ENCODE peak calls at places on chromosomes 3 and 15, in eight cellular contexts. F is hepatocyte; G is CD8-positive, alpha-beta T cell; J is heart left ventricle; X is right lobe of liver; A is body of pancreas; B is lower lobe of right lung; H is GM23338. Z is an unnamed sample. For H3K4me1 and H3K27me3, the result is how much of the 10 kb centered on the place peaks cover.

GRCh38 chr3:49279376-49279775 is 2.3 kb upstream of the C3orf62 start:
- DNase-seq in X (no peak), B (no peak), G (no peak), F (no peak), J (no peak), H (no peak), A (no peak), Z (no peak)

GRCh38 chr3:42544492-42545283 is 37.1 kb downstream of the SEC22C start:
- DNase-seq in J (no peak), H (no peak), B (peak), A (peak), X (peak), G (no peak), F (peak), Z (no peak)

GRCh38 chr3:112013058-112013783 is 14.5 kb downstream of the TAGLN3 start:
- DNase-seq in H (peak), X (peak), J (peak), B (peak), G (peak), F (peak), A (peak), Z (peak)

GRCh38 chr3:162897286-162897685 is 1400.7 kb downstream of the OTOL1 start:
- DNase-seq in G (no peak), B (no peak), X (no peak), H (no peak), A (no peak), F (no peak), J (no peak), Z (no peak)

GRCh38 chr3:195221876-195222617 is 48.9 kb downstream of the XXYLT1 start:
- DNase-seq in G (no peak), F (no peak), A (no peak), X (no peak), J (no peak), B (no peak), H (no peak), Z (no peak)

GRCh38 chr15:45802140-45802539 is 167.3 kb downstream of the SQOR start:
- DNase-seq in G (no peak), B (no peak), F (no peak), J (no peak), A (no peak), X (no peak), H (no peak), Z (no peak)

GRCh38 chr3:52834871-52835501 is at the start of gene MUSTN1:
- DNase-seq in A (no peak), G (no peak), F (peak), J (peak), H (peak), B (no peak), X (peak), Z (no peak)

GRCh38 chr15:74752486-74753395 is 4.1 kb downstream of the CYP1A2 start:
- DNase-seq in A (no peak), F (no peak), J (no peak), B (no peak), H (no peak), X (peak), G (no peak), Z (peak)

GRCh38 chr15:68367992-68368391 is 64.0 kb downstream of the ITGA11 start:
- DNase-seq in X (no peak), A (no peak), B (no peak), H (no peak), G (no peak), F (no peak), J (peak), Z (no peak)

GRCh38 chr3:126646662-126647061 is 8.3 kb downstream of the TXNRD3 start:
- DNase-seq in J (no peak), A (no peak), F (no peak), H (no peak), B (no peak), G (no peak), X (no peak), Z (no peak)

GRCh38 chr3:4739289-4740236 is 239.7 kb upstream of the BHLHE40 start:
- DNase-seq in A (no peak), B (no peak), X (no peak), G (no peak), J (no peak), F (no peak), H (no peak), Z (no peak)

GRCh38 chr3:162799910-162800309 is 1303.3 kb downstream of the OTOL1 start:
- DNase-seq in J (no peak), B (no peak), G (no peak), F (no peak), H (peak), X (no peak), A (no peak), Z (no peak)

GRCh38 chr3:114551770-114552526 is 258.1 kb downstream of the TIGIT start:
- DNase-seq in H (no peak), G (no peak), A (no peak), F (no peak), J (no peak), B (no peak), X (no peak), Z (peak)

GRCh38 chr3:117709108-117709507 is 999.5 kb downstream of the TUSC7 start:
- DNase-seq in H (no peak), G (no peak), B (no peak), X (no peak), F (no peak), J (no peak), A (no peak), Z (no peak)

GRCh38 chr15:79172032-79172481 is 81.5 kb upstream of the RASGRF1 start:
- DNase-seq in J (no peak), F (no peak), G (no peak), A (peak), X (no peak), B (no peak), H (peak), Z (no peak)

GRCh38 chr3:124083990-124084389 is 92.1 kb upstream of the ROPN1 start:
- DNase-seq in B (no peak), J (peak), F (no peak), G (no peak), X (no peak), A (no peak), H (no peak), Z (no peak)

GRCh38 chr15:43008150-43008549 is 87.6 kb upstream of the TTBK2 start:
- DNase-seq in G (no peak), A (no peak), X (no peak), J (no peak), H (no peak), F (no peak), B (no peak), Z (no peak)

GRCh38 chr3:116980106-116980505 is 270.5 kb downstream of the TUSC7 start:
- DNase-seq in A (no peak), X (no peak), J (no peak), F (no peak), B (no peak), G (no peak), H (peak), Z (no peak)

GRCh38 chr15:64930778-64931240 is 19.1 kb downstream of the ANKDD1A start:
- DNase-seq in H (no peak), G (no peak), A (no peak), F (no peak), X (no peak), J (no peak), B (no peak), Z (no peak)

GRCh38 chr3:130894873-130895330 is 1.0 kb downstream of the ATP2C1 start:
- DNase-seq in F (peak), G (no peak), B (no peak), A (no peak), J (no peak), X (no peak), H (peak), Z (peak)

GRCh38 chr3:131072845-131073244 is 46.2 kb downstream of the NEK11 start:
- DNase-seq in J (peak), H (no peak), G (no peak), X (no peak), B (no peak), A (no peak), F (peak), Z (no peak)

GRCh38 chr3:183988216-183988790 is 29.4 kb downstream of the ABCC5 start:
- DNase-seq in H (no peak), A (no peak), B (no peak), F (peak), X (peak), G (no peak), J (no peak), Z (no peak)

GRCh38 chr15:84638103-84638502 is 16.0 kb downstream of the WDR73 start:
- DNase-seq in G (no peak), J (no peak), F (peak), B (no peak), X (no peak), A (peak), H (peak), Z (no peak)

GRCh38 chr3:13323822-13324221 is 96.3 kb downstream of the NUP210 start:
- DNase-seq in X (no peak), B (no peak), F (no peak), J (no peak), H (no peak), G (no peak), A (no peak), Z (no peak)

GRCh38 chr15:26298010-26298661 is 435.0 kb upstream of the ATP10A start:
- DNase-seq in J (no peak), H (no peak), F (no peak), A (no peak), B (no peak), X (no peak), G (no peak), Z (no peak)

GRCh38 chr15:58777107-58777506 is 6.0 kb downstream of the MINDY2 start:
- DNase-seq in J (no peak), X (no peak), B (no peak), G (no peak), F (no peak), H (no peak), A (no peak), Z (no peak)

GRCh38 chr3:78729921-78730320 is 1037.9 kb downstream of the ROBO1 start:
- DNase-seq in G (no peak), F (no peak), A (no peak), J (no peak), H (no peak), X (no peak), B (no peak), Z (no peak)

GRCh38 chr3:161163297-161163696 is 57.8 kb upstream of the NMD3 start:
- DNase-seq in J (no peak), H (peak), B (no peak), G (no peak), F (peak), A (no peak), X (no peak), Z (peak)

GRCh38 chr15:77964193-77964592 is 113.3 kb downstream of the TBC1D2B start:
- DNase-seq in J (no peak), F (no peak), B (no peak), G (no peak), H (no peak), X (no peak), A (no peak), Z (no peak)

GRCh38 chr15:77969055-77969454 is 108.5 kb downstream of the TBC1D2B start:
- DNase-seq in A (no peak), B (no peak), F (no peak), G (no peak), H (no peak), J (no peak), X (no peak), Z (no peak)

GRCh38 chr15:77967785-77968184 is 109.7 kb downstream of the TBC1D2B start:
- DNase-seq in F (no peak), A (no peak), B (no peak), X (no peak), H (no peak), G (no peak), J (no peak), Z (no peak)

DNA sequence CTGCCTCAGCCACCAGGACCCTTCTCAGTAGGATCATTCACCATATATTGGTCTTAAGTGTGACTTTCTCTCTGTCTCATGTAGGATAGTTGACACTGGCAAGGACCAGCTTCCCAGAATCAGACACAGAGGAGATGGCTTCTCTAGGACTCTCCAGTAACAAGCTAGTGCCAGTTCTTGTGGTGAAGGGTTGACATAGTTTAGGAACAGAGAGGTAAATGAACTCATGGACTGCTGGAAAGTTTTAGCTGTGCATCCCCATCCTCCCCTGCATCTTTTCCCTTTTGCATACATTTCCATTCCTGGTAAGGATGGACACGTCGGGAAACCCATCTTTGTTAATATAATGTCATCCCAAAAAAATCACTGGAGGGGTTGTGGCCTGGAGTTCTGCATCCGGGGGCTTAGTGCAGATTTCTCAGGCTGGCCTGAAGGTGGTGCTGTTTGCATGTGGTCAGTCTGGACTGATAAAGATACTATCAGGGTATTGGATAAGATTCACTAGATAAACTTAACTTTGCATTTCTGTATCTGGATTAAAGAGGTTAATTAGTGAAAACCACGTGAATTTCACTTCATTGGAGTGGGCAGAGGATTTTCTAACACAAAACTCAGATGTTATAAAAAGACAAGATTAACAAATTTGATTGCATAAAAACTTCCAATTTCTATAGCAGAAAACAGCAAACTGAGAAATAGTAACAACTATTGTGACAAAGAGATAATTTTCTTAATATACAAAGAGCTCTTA is 110.8 kb downstream of the TBC1D2B start:
- DNase-seq in H (peak), J (peak), F (peak), G (peak), X (no peak), A (no peak), B (no peak), Z (no peak)
- TF ChIP-seq CTCF in H (peak), J (peak), F (peak), G (peak), X (peak), A (peak), B (peak), Z (peak)

DNA sequence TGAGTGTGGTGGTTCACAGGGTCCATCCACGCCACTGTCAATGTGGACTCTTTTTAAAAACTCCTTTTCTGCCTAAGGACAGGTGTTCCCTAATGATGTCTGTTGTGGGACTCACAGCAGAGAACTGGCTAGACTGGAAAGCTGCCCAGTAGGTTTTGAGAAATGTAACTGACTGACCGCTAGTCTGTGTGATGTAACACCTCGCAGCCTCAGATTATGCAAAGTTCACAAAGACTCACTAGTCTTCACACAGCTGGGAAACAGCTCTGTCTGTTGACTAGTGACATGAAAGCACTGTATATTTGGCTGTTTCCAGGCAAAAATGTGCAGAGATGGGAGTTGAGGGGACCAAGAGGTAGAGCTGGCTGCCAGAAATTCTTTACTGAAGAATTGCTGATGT is 10.4 kb downstream of the PDZRN3 start:
- DNase-seq in A (peak), J (peak), G (no peak), F (peak), H (no peak), X (no peak), B (no peak), Z (no peak)
- H3K4me1 ChIP-seq in A (under half), J (half or more), G (under half), F (under half), H (under half), X (under half), B (under half), Z (under half)

GRCh38 chr3:10566451-10566850 is 61.1 kb upstream of the ATP2B2 start:
- DNase-seq in F (no peak), J (no peak), X (no peak), G (no peak), B (no peak), A (no peak), H (no peak), Z (no peak)

GRCh38 chr3:10561942-10562565 is 56.7 kb upstream of the ATP2B2 start:
- DNase-seq in J (no peak), A (no peak), B (no peak), F (no peak), H (no peak), G (no peak), X (no peak), Z (no peak)

GRCh38 chr3:10565814-10566213 is 60.4 kb upstream of the ATP2B2 start:
- DNase-seq in G (no peak), F (no peak), B (no peak), X (no peak), H (no peak), J (no peak), A (no peak), Z (no peak)

GRCh38 chr3:10561162-10561561 is 55.8 kb upstream of the ATP2B2 start:
- DNase-seq in F (no peak), B (no peak), A (no peak), H (no peak), X (no peak), G (no peak), J (no peak), Z (no peak)

GRCh38 chr3:10563396-10563795 is 58.0 kb upstream of the ATP2B2 start:
- DNase-seq in F (no peak), H (no peak), X (no peak), G (no peak), A (no peak), J (no peak), B (no peak), Z (no peak)
- H3K27me3 ChIP-seq in F (under half), H (under half), X (under half), G (under half), A (under half), J (under half), B (under half), Z (under half)

GRCh38 chr3:129482721-129483120 is 42.7 kb downstream of the IFT122 start:
- DNase-seq in F (no peak), X (no peak), J (no peak), H (peak), B (no peak), A (no peak), G (no peak), Z (no peak)
- TF ChIP-seq CTCF in F (no peak), X (no peak), J (peak), H (peak), B (no peak), A (no peak), G (no peak), Z (peak)

GRCh38 chr3:191328963-191329653 is at the start of gene CCDC50:
- DNase-seq in X (peak), F (peak), G (peak), B (peak), J (peak), A (peak), H (peak), Z (peak)
- H3K4me1 ChIP-seq in X (under half), F (under half), G (under half), B (under half), J (under half), A (under half), H (under half), Z (under half)

GRCh38 chr15:69602921-69603320 is 150.3 kb downstream of the RPLP1 start:
- DNase-seq in B (no peak), X (no peak), A (no peak), H (no peak), G (no peak), F (no peak), J (no peak), Z (no peak)
- H3K27me3 ChIP-seq in B (under half), X (under half), A (under half), H (under half), G (under half), F (half or more), J (under half), Z (half or more)

DNA sequence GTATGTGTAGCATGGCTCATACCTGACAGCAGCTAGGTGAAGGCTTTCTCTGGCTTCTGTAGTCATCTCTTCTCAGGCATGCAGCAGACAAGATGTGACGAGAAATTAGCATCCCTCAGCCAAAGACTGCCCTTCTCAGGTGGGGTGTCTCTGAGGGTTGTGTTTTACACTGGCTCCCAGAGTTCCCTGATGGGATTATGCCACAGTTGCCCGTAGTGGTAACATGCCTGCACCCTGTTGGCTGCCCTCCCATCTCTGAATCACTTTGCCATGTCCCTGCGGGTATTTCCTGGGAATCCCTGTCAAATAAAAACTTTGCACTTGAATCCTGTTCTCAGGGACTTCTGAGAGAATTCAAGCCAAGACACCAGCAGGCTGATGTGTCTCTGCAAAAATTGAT is 70.5 kb downstream of the LRTM1 start:
- DNase-seq in F (no peak), H (no peak), J (no peak), G (no peak), X (no peak), B (no peak), A (no peak), Z (peak)
- TF ChIP-seq CTCF in F (no peak), H (no peak), J (no peak), G (no peak), X (no peak), B (no peak), A (no peak), Z (no peak)

DNA sequence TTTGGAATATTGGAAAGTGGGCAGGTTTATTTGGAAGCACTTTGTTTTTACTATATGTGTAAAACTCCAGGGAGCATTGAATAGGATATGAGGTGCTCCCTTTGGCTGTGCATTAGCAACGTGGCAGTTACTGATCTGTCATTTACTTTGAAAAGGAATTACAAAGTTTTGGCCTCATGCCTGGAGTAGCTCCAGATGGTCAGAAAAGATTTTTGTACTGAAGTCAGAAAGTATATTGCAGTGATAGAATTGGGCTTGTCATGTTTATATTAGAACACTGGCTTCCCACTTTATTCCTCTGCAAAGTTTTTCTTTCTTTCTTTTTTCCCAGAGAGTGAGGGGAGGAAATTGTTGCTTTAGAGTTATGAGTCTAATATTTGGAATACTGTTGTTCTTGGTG is 26.2 kb downstream of the FNDC3B start:
- DNase-seq in A (peak), G (no peak), H (no peak), X (no peak), B (no peak), J (no peak), F (no peak), Z (no peak)
- H3K4me1 ChIP-seq in A (half or more), G (under half), H (under half), X (half or more), B (half or more), J (half or more), F (under half), Z (under half)

GRCh38 chr3:32200490-32200889 is 38.0 kb upstream of the CMTM8 start:
- DNase-seq in J (peak), X (no peak), F (no peak), G (no peak), B (no peak), H (no peak), A (peak), Z (no peak)
- H3K27me3 ChIP-seq in J (under half), X (under half), F (under half), G (under half), B (under half), H (under half), A (under half), Z (half or more)